ENCODE peak calls at places on chromosomes 3 and 15, in four cellular contexts. U is mammary epithelial cell, M is HCT116, I is neuronal stem cell. K is an unnamed sample.

GRCh38 chr3:109081746-109082510 is 36.0 kb downstream of the MORC1 start:
- DNase-seq in U (peak), M (peak), I (peak), K (no peak)

GRCh38 chr3:128967748-128968147 is 26.1 kb downstream of the CFAP92 start:
- DNase-seq in U (no peak), M (no peak), I (no peak), K (no peak)

GRCh38 chr3:85539232-85539631 is 580.4 kb downstream of the CADM2 start:
- DNase-seq in U (no peak), M (no peak), I (no peak), K (no peak)

GRCh38 chr15:63573533-63573932 is 23.7 kb upstream of the FBXL22 start:
- DNase-seq in U (no peak), M (no peak), I (no peak), K (no peak)

GRCh38 chr3:23760871-23761373 is 44.8 kb upstream of the UBE2E1 start:
- DNase-seq in U (no peak), M (no peak), I (no peak), K (no peak)

GRCh38 chr3:40226636-40227035 is 82.9 kb upstream of the EIF1B start:
- DNase-seq in U (no peak), M (no peak), I (no peak), K (no peak)

GRCh38 chr3:155418426-155418825 is 124.9 kb upstream of the STRIT1 start:
- DNase-seq in U (no peak), M (no peak), I (peak), K (no peak)

GRCh38 chr3:66485291-66485968 is 15.4 kb downstream of the LRIG1 start:
- DNase-seq in U (no peak), M (no peak), I (no peak), K (no peak)

GRCh38 chr15:77895742-77896141 is 181.8 kb downstream of the TBC1D2B start:
- DNase-seq in U (no peak), M (no peak), I (no peak), K (no peak)

GRCh38 chr3:194879991-194880939 is 194.6 kb downstream of the FAM43A start:
- DNase-seq in U (no peak), M (no peak), I (no peak), K (no peak)

GRCh38 chr15:84909029-84909428 is 24.6 kb downstream of the SLC28A1 start:
- DNase-seq in U (no peak), M (no peak), I (no peak), K (no peak)

GRCh38 chr3:72938471-72939265 is 50.8 kb downstream of the GXYLT2 start:
- DNase-seq in U (peak), M (peak), I (peak), K (no peak)

GRCh38 chr15:67564590-67565345 is 22.3 kb downstream of the MAP2K5 start:
- DNase-seq in U (no peak), M (no peak), I (no peak), K (no peak)

GRCh38 chr3:150407818-150408231 is 273 bp upstream of the TSC22D2 start:
- DNase-seq in U (no peak), M (peak), I (no peak), K (peak)

GRCh38 chr3:2784627-2785026 is 325.5 kb downstream of the IL5RA start:
- DNase-seq in U (no peak), M (no peak), I (no peak), K (no peak)

GRCh38 chr15:69573815-69574472 is 121.3 kb downstream of the RPLP1 start:
- DNase-seq in U (no peak), M (no peak), I (no peak), K (no peak)

GRCh38 chr3:179071161-179071568 is 444 bp downstream of the ZMAT3 start:
- DNase-seq in U (peak), M (no peak), I (no peak), K (no peak)

GRCh38 chr3:135862361-135862760 is 103.2 kb upstream of the PPP2R3A start:
- DNase-seq in U (no peak), M (no peak), I (no peak), K (no peak)

GRCh38 chr3:48022178-48022577 is 6.0 kb upstream of the MAP4 start:
- DNase-seq in U (no peak), M (no peak), I (no peak), K (no peak)

GRCh38 chr3:114569186-114569585 is 275.4 kb downstream of the TIGIT start:
- DNase-seq in U (peak), M (no peak), I (no peak), K (no peak)

GRCh38 chr3:194974468-194975135 is 288.9 kb downstream of the FAM43A start:
- DNase-seq in U (no peak), M (no peak), I (no peak), K (no peak)

GRCh38 chr3:107927361-107928083 is 163.3 kb downstream of the CD47 start:
- DNase-seq in U (peak), M (peak), I (peak), K (no peak)

GRCh38 chr3:10450494-10451440 is 54.6 kb downstream of the ATP2B2 start:
- DNase-seq in U (no peak), M (no peak), I (no peak), K (no peak)

GRCh38 chr3:187006884-187007630 is 76.7 kb downstream of the ST6GAL1 start:
- DNase-seq in U (no peak), M (no peak), I (no peak), K (no peak)

GRCh38 chr3:72414481-72415016 is 433.7 kb downstream of the SHQ1 start:
- DNase-seq in U (no peak), M (no peak), I (no peak), K (no peak)

GRCh38 chr3:58411851-58412830 is 21.5 kb downstream of the PDHB start:
- DNase-seq in U (no peak), M (no peak), I (no peak), K (no peak)

GRCh38 chr3:58417075-58417474 is 16.6 kb downstream of the PDHB start:
- DNase-seq in U (no peak), M (no peak), I (no peak), K (no peak)

GRCh38 chr3:58418227-58418626 is 15.4 kb downstream of the PDHB start:
- DNase-seq in U (no peak), M (no peak), I (no peak), K (no peak)

GRCh38 chr3:58416191-58416590 is 17.4 kb downstream of the PDHB start:
- DNase-seq in U (no peak), M (no peak), I (no peak), K (no peak)

GRCh38 chr3:58414538-58415197 is 19.0 kb downstream of the PDHB start:
- DNase-seq in U (peak), M (peak), I (peak), K (peak)
- H3K9ac ChIP-seq in U (no peak), M (no peak), I (no peak), K (no peak)

GRCh38 chr3:127741690-127742089 is 68.9 kb downstream of the ABTB1 start:
- DNase-seq in U (no peak), M (no peak), I (no peak), K (no peak)
- H3K27ac ChIP-seq in U (no peak), M (no peak), I (no peak), K (no peak)

GRCh38 chr3:189809583-189809982 is 178.4 kb downstream of the TP63 start:
- DNase-seq in U (no peak), M (no peak), I (no peak), K (no peak)

GRCh38 chr3:189808246-189809007 is 177.2 kb downstream of the TP63 start:
- DNase-seq in U (no peak), M (no peak), I (no peak), K (no peak)

DNA sequence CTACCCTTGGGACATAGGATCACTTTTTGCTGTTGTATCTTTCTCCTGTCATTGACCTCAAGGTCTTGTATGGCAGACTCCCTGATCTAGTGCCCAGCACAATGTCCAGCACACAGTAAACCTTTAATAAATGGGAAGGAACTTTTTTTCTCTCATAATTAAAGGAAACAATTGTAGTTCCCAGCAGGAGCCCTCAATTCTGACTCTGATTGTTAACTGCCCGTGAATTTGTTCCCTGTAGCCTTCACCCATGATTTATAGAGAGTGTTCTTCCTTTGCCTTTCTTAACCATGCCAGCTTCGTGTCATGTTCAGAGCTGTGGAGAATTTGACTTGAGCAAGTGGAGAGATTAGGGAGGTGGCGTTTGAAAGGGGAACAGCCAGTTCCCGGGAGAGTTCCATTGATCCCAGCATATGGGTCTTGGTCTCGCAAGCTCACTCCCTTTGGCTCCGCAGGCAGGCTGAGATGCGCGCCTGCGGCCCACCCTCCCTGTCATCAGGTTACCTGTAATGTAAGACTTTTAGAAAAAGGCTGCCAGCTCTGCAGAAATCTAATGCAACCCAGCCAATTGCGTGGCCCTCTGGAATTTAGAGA is 182.6 kb downstream of the TP63 start:
- DNase-seq in U (no peak), M (no peak), I (no peak), K (no peak)
- H3K9ac ChIP-seq in U (no peak), M (no peak), I (no peak), K (no peak)

GRCh38 chr3:110789315-110789714 is 282.3 kb upstream of the NECTIN3 start:
- DNase-seq in U (no peak), M (no peak), I (no peak), K (no peak)

GRCh38 chr3:110795163-110795562 is 276.5 kb upstream of the NECTIN3 start:
- DNase-seq in U (no peak), M (no peak), I (no peak), K (no peak)

GRCh38 chr3:110790631-110791030 is 281.0 kb upstream of the NECTIN3 start:
- DNase-seq in U (no peak), M (no peak), I (no peak), K (no peak)

GRCh38 chr3:110791971-110792370 is 279.6 kb upstream of the NECTIN3 start:
- DNase-seq in U (no peak), M (no peak), I (no peak), K (no peak)
- H3K27ac ChIP-seq in U (no peak), M (no peak), I (no peak), K (no peak)